ENCODE peak calls at places on chromosomes 13 and 19, in eight cellular contexts. Q, G, W, N, U, C, S and T are unnamed samples.

GRCh38 chr13:92807343-92807742 is 419.3 kb upstream of the GPC6 start:
- DNase-seq in C (no peak), Q (no peak), G (peak; percentile 20), W (no peak), N (no peak), U (no peak), S (no peak), T (no peak)

GRCh38 chr19:41321600-41322270 is 11.8 kb downstream of the CCDC97 start:
- DNase-seq in W (peak; percentile 59), Q (no peak), N (no peak), U (no peak), G (peak; percentile 63), C (no peak), S (no peak), T (peak; percentile 49)

GRCh38 chr13:40315416-40316064 is 350.9 kb downstream of the FOXO1 start:
- DNase-seq in U (peak; percentile 35), W (no peak), C (peak; percentile 48), N (no peak), Q (peak; percentile 16), G (no peak), S (no peak), T (no peak)

GRCh38 chr13:21436582-21436981 is 22.5 kb downstream of the ZDHHC20 start:
- DNase-seq in N (no peak), C (no peak), G (no peak), U (no peak), S (no peak), Q (no peak), W (no peak), T (no peak)

GRCh38 chr13:97621025-97621424 is 187.1 kb downstream of the RAP2A start:
- DNase-seq in S (no peak), U (no peak), C (no peak), Q (no peak), G (no peak), N (no peak), W (no peak), T (no peak)

GRCh38 chr19:44212865-44213346 is 574 bp downstream of the ZNF227 start:
- DNase-seq in G (peak; percentile 6), Q (no peak), N (no peak), W (peak; percentile 26), C (peak; percentile 5), U (no peak), S (no peak), T (no peak)

GRCh38 chr19:33064117-33064777 is 441 bp downstream of the RHPN2 start:
- DNase-seq in G (no peak), Q (no peak), N (peak; percentile 65), S (peak; percentile 61), W (peak; percentile 44), U (no peak), C (peak; percentile 30), T (peak; percentile 86)

GRCh38 chr19:11480081-11480926 is 542 bp downstream of the ELAVL3 start:
- DNase-seq in W (no peak), G (no peak), U (no peak), Q (no peak), S (no peak), C (no peak), N (no peak), T (no peak)

GRCh38 chr19:9793051-9793591 is 24.6 kb upstream of the ZNF846 start:
- DNase-seq in N (no peak), S (peak; percentile 84), W (no peak), C (peak; percentile 66), G (peak; percentile 45), U (peak; percentile 49), Q (no peak), T (no peak)

GRCh38 chr19:34505321-34506025 is 23.9 kb downstream of the WTIP start:
- DNase-seq in S (no peak), U (no peak), W (no peak), N (peak; percentile 10), G (no peak), C (no peak), Q (no peak), T (no peak)

GRCh38 chr19:43777163-43777700 is 3.5 kb downstream of the KCNN4 start:
- DNase-seq in Q (no peak), N (peak; percentile 40), S (no peak), U (no peak), W (no peak), C (peak; percentile 39), G (no peak), T (peak; percentile 73)

GRCh38 chr13:21175656-21176194 is 627 bp downstream of the SKA3 start:
- DNase-seq in N (no peak), U (no peak), G (peak; percentile 11), S (no peak), W (no peak), C (no peak), Q (no peak), T (no peak)

GRCh38 chr19:44447864-44448674 is at the start of gene ZNF229:
- DNase-seq in U (peak; percentile 42), C (peak; percentile 77), W (no peak), S (peak; percentile 88), Q (peak; percentile 32), N (peak; percentile 42), G (peak; percentile 94), T (peak; percentile 78)

GRCh38 chr19:52981329-52981728 is 18.6 kb upstream of the ZNF816 start:
- DNase-seq in U (no peak), N (no peak), S (no peak), Q (no peak), W (no peak), C (no peak), G (no peak), T (no peak)

GRCh38 chr13:38582133-38582532 is 104.7 kb upstream of the FREM2 start:
- DNase-seq in W (peak; percentile 27), U (no peak), N (peak; percentile 10), C (no peak), Q (no peak), G (peak; percentile 26), S (no peak), T (peak; percentile 34)

GRCh38 chr13:35485451-35485850 is 9.0 kb upstream of the MAB21L1 start:
- DNase-seq in S (no peak), Q (no peak), W (no peak), G (no peak), N (no peak), C (no peak), U (no peak), T (no peak)

GRCh38 chr13:66984241-66984640 is 245.9 kb downstream of the PCDH9 start:
- DNase-seq in C (no peak), N (no peak), U (no peak), W (no peak), Q (no peak), S (no peak), G (no peak), T (no peak)

GRCh38 chr19:7421941-7422744 is 66.7 kb downstream of the PEX11G start:
- DNase-seq in W (no peak), S (no peak), Q (no peak), C (no peak), N (no peak), U (no peak), G (no peak), T (peak; percentile 45)

GRCh38 chr13:101397742-101398141 is 18.6 kb downstream of the NALCN start:
- DNase-seq in S (no peak), U (no peak), Q (no peak), G (peak; percentile 77), N (no peak), C (no peak), W (no peak), T (no peak)

GRCh38 chr19:34475975-34476594 is 5.5 kb upstream of the WTIP start:
- DNase-seq in U (no peak), N (no peak), G (no peak), C (no peak), S (no peak), W (no peak), Q (no peak), T (no peak)

GRCh38 chr19:48918801-48919247 is 14.7 kb upstream of the DHDH start:
- DNase-seq in G (no peak), N (no peak), U (no peak), C (no peak), W (peak; percentile 76), Q (no peak), S (no peak), T (no peak)

GRCh38 chr13:45737571-45738002 is 35.5 kb downstream of the CBY2 start:
- DNase-seq in C (peak; percentile 23), G (no peak), W (peak; percentile 23), U (no peak), S (no peak), Q (no peak), N (peak; percentile 48), T (no peak)

GRCh38 chr19:39582891-39583625 is 19.3 kb upstream of the LGALS13 start:
- DNase-seq in Q (no peak), U (no peak), S (no peak), C (no peak), N (peak; percentile 19), W (no peak), G (no peak), T (no peak)

GRCh38 chr13:21608961-21609360 is 5.0 kb upstream of the MICU2 start:
- DNase-seq in C (no peak), Q (no peak), N (no peak), G (no peak), S (no peak), U (no peak), W (no peak), T (no peak)

GRCh38 chr19:18208098-18208951 is 4.5 kb upstream of the RAB3A start:
- DNase-seq in G (peak; percentile 90), C (peak; percentile 67), U (no peak), N (peak; percentile 61), S (no peak), Q (no peak), W (peak; percentile 53), T (peak; percentile 49)

GRCh38 chr19:14167013-14167593 is 30.7 kb upstream of the ASF1B start:
- DNase-seq in Q (no peak), W (no peak), C (no peak), N (no peak), S (no peak), U (no peak), G (no peak), T (no peak)

GRCh38 chr19:42313096-42313839 is at the start of gene TMEM145:
- DNase-seq in W (peak; percentile 81), C (peak; percentile 61), U (no peak), S (no peak), N (peak; percentile 63), Q (no peak), G (no peak), T (peak; percentile 81)

GRCh38 chr13:33323766-33324525 is 38.4 kb upstream of the STARD13 start:
- DNase-seq in G (peak; percentile 11), S (no peak), C (no peak), N (no peak), Q (no peak), W (no peak), U (no peak), T (no peak)